ENCODE peak calls at places on chromosomes 3 and 15, in seven cellular contexts. One of them, this sample, is unnamed.

GRCh38 chr3:140319801-140320200 is 358.1 kb upstream of the TRIM42 start:
- DNase-seq in dorsolateral prefrontal cortex: no peak
- DNase-seq in AG04450: no peak
- DNase-seq in tibial artery: no peak
- DNase-seq in neural progenitor cell: no peak
- DNase-seq in mammary epithelial cell: no peak
- DNase-seq in fibroblast of lung: no peak
- DNase-seq in this sample: no peak

GRCh38 chr15:49610166-49610918 is 10.3 kb downstream of the FAM227B start:
- DNase-seq in dorsolateral prefrontal cortex: no peak
- DNase-seq in AG04450: no peak
- DNase-seq in tibial artery: no peak
- DNase-seq in neural progenitor cell: no peak
- DNase-seq in mammary epithelial cell: no peak
- DNase-seq in fibroblast of lung: peak
- DNase-seq in this sample: no peak

GRCh38 chr15:29921130-29921601 is 98.9 kb upstream of the TJP1 start:
- DNase-seq in tibial artery: no peak
- DNase-seq in AG04450: no peak
- DNase-seq in neural progenitor cell: no peak
- DNase-seq in fibroblast of lung: no peak
- DNase-seq in mammary epithelial cell: peak
- DNase-seq in dorsolateral prefrontal cortex: no peak
- DNase-seq in this sample: no peak

GRCh38 chr3:40980467-40980866 is 218.8 kb upstream of the CTNNB1 start:
- DNase-seq in tibial artery: no peak
- DNase-seq in fibroblast of lung: no peak
- DNase-seq in AG04450: no peak
- DNase-seq in mammary epithelial cell: no peak
- DNase-seq in neural progenitor cell: no peak
- DNase-seq in dorsolateral prefrontal cortex: no peak
- DNase-seq in this sample: no peak

GRCh38 chr3:133610031-133610430 is 36.5 kb downstream of the CDV3 start:
- DNase-seq in mammary epithelial cell: no peak
- DNase-seq in tibial artery: no peak
- DNase-seq in dorsolateral prefrontal cortex: no peak
- DNase-seq in neural progenitor cell: no peak
- DNase-seq in AG04450: no peak
- DNase-seq in fibroblast of lung: no peak
- DNase-seq in this sample: no peak

GRCh38 chr15:51338496-51338895 is at the start of gene CYP19A1:
- DNase-seq in neural progenitor cell: no peak
- DNase-seq in tibial artery: no peak
- DNase-seq in fibroblast of lung: no peak
- DNase-seq in mammary epithelial cell: no peak
- DNase-seq in dorsolateral prefrontal cortex: no peak
- DNase-seq in AG04450: no peak
- DNase-seq in this sample: no peak

GRCh38 chr15:67783303-67783702 is 42.0 kb upstream of the SKOR1 start:
- DNase-seq in fibroblast of lung: no peak
- DNase-seq in tibial artery: no peak
- DNase-seq in neural progenitor cell: no peak
- DNase-seq in AG04450: no peak
- DNase-seq in dorsolateral prefrontal cortex: no peak
- DNase-seq in mammary epithelial cell: no peak
- DNase-seq in this sample: peak

GRCh38 chr3:19539488-19540395 is 391.4 kb downstream of the KCNH8 start:
- DNase-seq in tibial artery: no peak
- DNase-seq in neural progenitor cell: no peak
- DNase-seq in dorsolateral prefrontal cortex: no peak
- DNase-seq in fibroblast of lung: no peak
- DNase-seq in mammary epithelial cell: no peak
- DNase-seq in AG04450: no peak
- DNase-seq in this sample: no peak

GRCh38 chr3:141646760-141647561 is 91.1 kb upstream of the RNF7 start:
- DNase-seq in dorsolateral prefrontal cortex: no peak
- DNase-seq in fibroblast of lung: peak
- DNase-seq in mammary epithelial cell: peak
- DNase-seq in neural progenitor cell: peak
- DNase-seq in tibial artery: peak
- DNase-seq in AG04450: no peak
- DNase-seq in this sample: no peak

GRCh38 chr15:76433798-76434400 is 97.3 kb downstream of the ISL2 start:
- DNase-seq in dorsolateral prefrontal cortex: no peak
- DNase-seq in fibroblast of lung: no peak
- DNase-seq in AG04450: no peak
- DNase-seq in tibial artery: no peak
- DNase-seq in neural progenitor cell: no peak
- DNase-seq in mammary epithelial cell: peak
- DNase-seq in this sample: no peak

GRCh38 chr3:195249057-195249770 is 21.7 kb downstream of the XXYLT1 start:
- DNase-seq in dorsolateral prefrontal cortex: no peak
- DNase-seq in neural progenitor cell: no peak
- DNase-seq in AG04450: no peak
- DNase-seq in mammary epithelial cell: no peak
- DNase-seq in fibroblast of lung: no peak
- DNase-seq in tibial artery: no peak
- DNase-seq in this sample: no peak

GRCh38 chr3:28835249-28835648 is 445.6 kb upstream of the RBMS3 start:
- DNase-seq in tibial artery: no peak
- DNase-seq in neural progenitor cell: no peak
- DNase-seq in dorsolateral prefrontal cortex: no peak
- DNase-seq in AG04450: no peak
- DNase-seq in fibroblast of lung: no peak
- DNase-seq in mammary epithelial cell: no peak
- DNase-seq in this sample: no peak

GRCh38 chr3:79019137-79019923 is 748.5 kb downstream of the ROBO1 start:
- DNase-seq in mammary epithelial cell: peak
- DNase-seq in fibroblast of lung: peak
- DNase-seq in tibial artery: peak
- DNase-seq in neural progenitor cell: peak
- DNase-seq in dorsolateral prefrontal cortex: peak
- DNase-seq in AG04450: peak
- DNase-seq in this sample: no peak

GRCh38 chr3:46491089-46492070 is 6.4 kb upstream of the RTP3 start:
- DNase-seq in dorsolateral prefrontal cortex: no peak
- DNase-seq in fibroblast of lung: no peak
- DNase-seq in neural progenitor cell: no peak
- DNase-seq in tibial artery: no peak
- DNase-seq in AG04450: no peak
- DNase-seq in mammary epithelial cell: peak
- DNase-seq in this sample: no peak

GRCh38 chr15:25725758-25726157 is 137.4 kb downstream of the ATP10A start:
- DNase-seq in mammary epithelial cell: no peak
- DNase-seq in tibial artery: no peak
- DNase-seq in neural progenitor cell: no peak
- DNase-seq in dorsolateral prefrontal cortex: peak
- DNase-seq in AG04450: no peak
- DNase-seq in fibroblast of lung: no peak
- DNase-seq in this sample: no peak

GRCh38 chr3:195097331-195098255 is 173.4 kb downstream of the XXYLT1 start:
- DNase-seq in fibroblast of lung: peak
- DNase-seq in dorsolateral prefrontal cortex: no peak
- DNase-seq in AG04450: no peak
- DNase-seq in neural progenitor cell: no peak
- DNase-seq in tibial artery: no peak
- DNase-seq in mammary epithelial cell: peak
- DNase-seq in this sample: no peak

GRCh38 chr15:100525894-100526512 is 2.7 kb downstream of the CERS3 start:
- DNase-seq in mammary epithelial cell: no peak
- DNase-seq in tibial artery: peak
- DNase-seq in neural progenitor cell: no peak
- DNase-seq in dorsolateral prefrontal cortex: peak
- DNase-seq in fibroblast of lung: no peak
- DNase-seq in AG04450: no peak
- DNase-seq in this sample: no peak

GRCh38 chr15:38877471-38877870 is 312.9 kb upstream of the RASGRP1 start:
- DNase-seq in AG04450: no peak
- DNase-seq in neural progenitor cell: no peak
- DNase-seq in mammary epithelial cell: no peak
- DNase-seq in tibial artery: no peak
- DNase-seq in fibroblast of lung: no peak
- DNase-seq in dorsolateral prefrontal cortex: no peak
- DNase-seq in this sample: no peak

GRCh38 chr15:35305906-35306305 is 220.8 kb upstream of the NANOGP8 start:
- DNase-seq in mammary epithelial cell: peak
- DNase-seq in AG04450: peak
- DNase-seq in neural progenitor cell: no peak
- DNase-seq in dorsolateral prefrontal cortex: no peak
- DNase-seq in tibial artery: no peak
- DNase-seq in fibroblast of lung: peak
- DNase-seq in this sample: no peak

GRCh38 chr3:146161725-146162047 is 702 bp upstream of the PLOD2 start:
- DNase-seq in fibroblast of lung: peak
- DNase-seq in mammary epithelial cell: no peak
- DNase-seq in AG04450: no peak
- DNase-seq in tibial artery: peak
- DNase-seq in neural progenitor cell: peak
- DNase-seq in dorsolateral prefrontal cortex: peak
- DNase-seq in this sample: no peak

GRCh38 chr3:48125026-48125704 is 63.1 kb downstream of the CDC25A start:
- DNase-seq in mammary epithelial cell: peak
- DNase-seq in tibial artery: no peak
- DNase-seq in neural progenitor cell: no peak
- DNase-seq in fibroblast of lung: no peak
- DNase-seq in AG04450: peak
- DNase-seq in dorsolateral prefrontal cortex: no peak
- DNase-seq in this sample: no peak

GRCh38 chr3:63911901-63912767 is at the start of gene SCAANT1:
- DNase-seq in fibroblast of lung: peak
- DNase-seq in mammary epithelial cell: peak
- DNase-seq in AG04450: peak
- DNase-seq in neural progenitor cell: peak
- DNase-seq in tibial artery: peak
- DNase-seq in dorsolateral prefrontal cortex: peak
- DNase-seq in this sample: peak

GRCh38 chr3:52056968-52057805 is 816 bp upstream of the DUSP7 start:
- DNase-seq in fibroblast of lung: peak
- DNase-seq in dorsolateral prefrontal cortex: peak
- DNase-seq in neural progenitor cell: peak
- DNase-seq in tibial artery: peak
- DNase-seq in AG04450: peak
- DNase-seq in mammary epithelial cell: peak
- DNase-seq in this sample: peak

GRCh38 chr3:52058111-52058510 is 1.7 kb upstream of the DUSP7 start:
- DNase-seq in fibroblast of lung: no peak
- DNase-seq in mammary epithelial cell: no peak
- DNase-seq in AG04450: no peak
- DNase-seq in neural progenitor cell: no peak
- DNase-seq in tibial artery: no peak
- DNase-seq in dorsolateral prefrontal cortex: no peak
- DNase-seq in this sample: no peak

GRCh38 chr3:52056521-52056967 is at the start of gene DUSP7:
- DNase-seq in mammary epithelial cell: peak
- DNase-seq in tibial artery: peak
- DNase-seq in fibroblast of lung: peak
- DNase-seq in neural progenitor cell: peak
- DNase-seq in dorsolateral prefrontal cortex: no peak
- DNase-seq in AG04450: no peak
- DNase-seq in this sample: peak

GRCh38 chr3:52055537-52056351 is 627 bp downstream of the DUSP7 start:
- DNase-seq in AG04450: no peak
- DNase-seq in fibroblast of lung: peak
- DNase-seq in mammary epithelial cell: no peak
- DNase-seq in neural progenitor cell: peak
- DNase-seq in dorsolateral prefrontal cortex: no peak
- DNase-seq in tibial artery: no peak
- DNase-seq in this sample: peak

DNA sequence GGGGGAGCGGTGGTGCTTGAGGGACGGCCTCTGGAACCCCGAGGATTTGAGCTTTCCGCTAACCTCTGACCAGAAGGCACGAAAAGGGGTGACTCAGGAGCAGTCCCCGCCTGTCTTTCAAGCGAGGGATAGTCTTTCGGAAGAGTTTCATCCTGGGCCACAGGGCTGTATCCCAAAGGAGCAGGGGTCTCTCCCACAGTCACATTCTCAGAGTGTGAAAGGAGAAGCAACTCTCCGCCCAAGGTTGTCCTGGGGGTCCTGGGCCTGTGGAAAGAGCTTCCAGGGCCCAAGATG is 1.4 kb upstream of the DUSP7 start:
- DNase-seq in fibroblast of lung: no peak
- DNase-seq in AG04450: no peak
- DNase-seq in neural progenitor cell: no peak
- DNase-seq in tibial artery: no peak
- DNase-seq in mammary epithelial cell: no peak
- DNase-seq in dorsolateral prefrontal cortex: no peak
- DNase-seq in this sample: no peak
- H3K27ac ChIP-seq in fibroblast of lung: no peak
- H3K27ac ChIP-seq in AG04450: no peak
- H3K27ac ChIP-seq in neural progenitor cell: no peak
- H3K27ac ChIP-seq in tibial artery: peak
- H3K27ac ChIP-seq in mammary epithelial cell: peak
- H3K27ac ChIP-seq in dorsolateral prefrontal cortex: peak
- H3K27ac ChIP-seq in this sample: peak

DNA sequence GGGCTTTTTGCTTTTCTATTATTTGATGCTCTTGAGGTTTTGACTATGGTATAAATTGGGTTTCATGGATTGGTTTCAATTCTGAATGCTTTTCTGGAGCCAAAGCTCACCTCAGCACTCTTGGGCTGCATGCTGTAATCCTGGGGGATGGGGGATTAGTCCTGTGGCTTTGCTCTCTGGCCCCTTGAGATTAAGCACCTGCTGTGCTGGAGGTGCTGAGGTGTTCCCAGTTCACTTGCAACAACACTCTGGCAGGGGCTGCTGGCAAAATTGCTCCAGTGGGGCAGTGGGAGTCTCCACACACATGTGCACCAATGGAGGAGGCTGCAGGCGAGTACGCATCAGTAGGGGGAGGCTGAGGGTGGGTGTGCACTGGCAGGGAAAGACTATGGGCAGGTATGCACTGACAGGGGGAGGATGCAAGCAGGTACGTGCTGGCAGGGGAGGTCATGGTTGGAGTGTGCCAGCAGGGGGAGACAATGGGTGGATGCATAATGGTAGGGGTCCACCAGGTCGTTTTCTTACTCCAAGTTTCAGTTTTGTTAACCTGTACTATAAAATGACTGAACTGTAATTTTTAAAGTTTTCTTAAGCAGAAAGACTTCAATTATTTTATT is 489.2 kb downstream of the FGF12 start:
- DNase-seq in tibial artery: no peak
- DNase-seq in neural progenitor cell: peak
- DNase-seq in dorsolateral prefrontal cortex: no peak
- DNase-seq in fibroblast of lung: no peak
- DNase-seq in AG04450: no peak
- DNase-seq in mammary epithelial cell: no peak
- DNase-seq in this sample: no peak
- TF ChIP-seq CTCF in tibial artery: no peak
- TF ChIP-seq CTCF in neural progenitor cell: peak
- TF ChIP-seq CTCF in dorsolateral prefrontal cortex: no peak
- TF ChIP-seq CTCF in fibroblast of lung: no peak
- TF ChIP-seq CTCF in AG04450: no peak
- TF ChIP-seq CTCF in mammary epithelial cell: no peak
- TF ChIP-seq CTCF in this sample: no peak

GRCh38 chr15:48607846-48608245 is 37.7 kb downstream of the FBN1 start:
- DNase-seq in fibroblast of lung: no peak
- DNase-seq in AG04450: no peak
- DNase-seq in tibial artery: no peak
- DNase-seq in mammary epithelial cell: no peak
- DNase-seq in neural progenitor cell: no peak
- DNase-seq in dorsolateral prefrontal cortex: no peak
- DNase-seq in this sample: no peak
- H3K27ac ChIP-seq in fibroblast of lung: no peak
- H3K27ac ChIP-seq in AG04450: no peak
- H3K27ac ChIP-seq in tibial artery: no peak
- H3K27ac ChIP-seq in mammary epithelial cell: no peak
- H3K27ac ChIP-seq in neural progenitor cell: no peak
- H3K27ac ChIP-seq in dorsolateral prefrontal cortex: no peak
- H3K27ac ChIP-seq in this sample: no peak

GRCh38 chr3:143737065-143737464 is 111.2 kb downstream of the SLC9A9 start:
- DNase-seq in neural progenitor cell: no peak
- DNase-seq in fibroblast of lung: no peak
- DNase-seq in tibial artery: no peak
- DNase-seq in dorsolateral prefrontal cortex: no peak
- DNase-seq in AG04450: no peak
- DNase-seq in mammary epithelial cell: peak
- DNase-seq in this sample: no peak
- TF ChIP-seq CTCF in neural progenitor cell: no peak
- TF ChIP-seq CTCF in fibroblast of lung: no peak
- TF ChIP-seq CTCF in tibial artery: no peak
- TF ChIP-seq CTCF in dorsolateral prefrontal cortex: no peak
- TF ChIP-seq CTCF in AG04450: no peak
- TF ChIP-seq CTCF in mammary epithelial cell: no peak
- TF ChIP-seq CTCF in this sample: no peak

This sample was measured in CD4-positive, alpha-beta T cell.